ENCODE peak calls at places on chromosomes 13 and 19, in eight cellular contexts. B is stimulated activated CD8-positive, alpha-beta memory T cell treated with anti-CD3 and anti-CD28 coated beads, Interleukin-4, amount 100 ng/mL, for 48 hours; Y is kidney epithelial cell; R is upper lobe of right lung; A is posterior cingulate gyrus; C is heart right ventricle; M is Caki2; D is GM06990. P is an unnamed sample.

GRCh38 chr19:46759817-46760333 is 13.6 kb upstream of the STRN4 start:
- DNase-seq in Y (no peak), R (no peak), D (no peak), M (peak), B (no peak), C (no peak), A (no peak), P (no peak)

GRCh38 chr13:75137911-75138571 is 343.9 kb downstream of the TBC1D4 start:
- DNase-seq in A (no peak), M (no peak), Y (no peak), D (no peak), R (no peak), C (no peak), B (no peak), P (no peak)

GRCh38 chr13:45321230-45321629 is 19.8 kb downstream of the TPT1 start:
- DNase-seq in R (no peak), D (no peak), C (no peak), B (no peak), A (no peak), M (no peak), Y (no peak), P (no peak)

GRCh38 chr19:17755977-17756670 is 4.8 kb downstream of the FCHO1 start:
- DNase-seq in R (no peak), M (no peak), Y (no peak), D (peak), B (peak), A (peak), C (peak), P (peak)

GRCh38 chr19:5466814-5467291 is 11.6 kb downstream of the ZNRF4 start:
- DNase-seq in D (no peak), Y (no peak), R (no peak), M (no peak), C (peak), B (no peak), A (peak), P (no peak)

GRCh38 chr19:40822161-40822560 is 23.2 kb downstream of the EGLN2 start:
- DNase-seq in M (no peak), D (no peak), B (peak), A (no peak), Y (no peak), R (no peak), C (no peak), P (no peak)

GRCh38 chr13:39035204-39035603 is 2.7 kb downstream of the PROSER1 start:
- DNase-seq in C (no peak), Y (no peak), D (no peak), R (no peak), A (no peak), M (no peak), B (no peak), P (no peak)

GRCh38 chr13:75050419-75051066 is 431.4 kb downstream of the TBC1D4 start:
- DNase-seq in R (no peak), C (no peak), A (no peak), M (peak), D (no peak), B (no peak), Y (peak), P (no peak)

GRCh38 chr19:5654931-5655330 is 25.4 kb downstream of the MICOS13 start:
- DNase-seq in D (no peak), A (no peak), C (no peak), R (no peak), Y (no peak), M (no peak), B (no peak), P (no peak)

GRCh38 chr19:35266904-35267817 is 1.6 kb upstream of the USF2 start:
- DNase-seq in Y (no peak), B (peak), D (peak), A (peak), R (peak), C (peak), M (peak), P (peak)

GRCh38 chr19:7470540-7471305 is 18.1 kb downstream of the PEX11G start:
- DNase-seq in D (no peak), A (no peak), Y (no peak), B (no peak), M (no peak), R (no peak), C (no peak), P (no peak)

GRCh38 chr13:44662515-44662914 is 86.4 kb upstream of the TSC22D1 start:
- DNase-seq in D (no peak), C (no peak), M (no peak), A (no peak), R (no peak), B (no peak), Y (no peak), P (no peak)

GRCh38 chr13:98068511-98068910 is 74.4 kb upstream of the FARP1 start:
- DNase-seq in A (no peak), B (no peak), R (no peak), Y (no peak), D (no peak), C (no peak), M (no peak), P (no peak)

GRCh38 chr13:80082396-80083096 is 258.4 kb downstream of the SPRY2 start:
- DNase-seq in D (no peak), A (no peak), M (no peak), R (no peak), Y (peak), B (no peak), C (no peak), P (peak)

GRCh38 chr13:42548731-42549554 is 25.0 kb upstream of the TNFSF11 start:
- DNase-seq in B (peak), A (no peak), Y (no peak), D (peak), M (no peak), R (no peak), C (no peak), P (no peak)

GRCh38 chr13:80312967-80313366 is 28.0 kb downstream of the SPRY2 start:
- DNase-seq in A (no peak), R (no peak), D (no peak), C (no peak), B (no peak), Y (no peak), M (no peak), P (no peak)

GRCh38 chr13:23679214-23679613 is 109.0 kb downstream of the TNFRSF19 start:
- DNase-seq in M (peak), A (no peak), B (no peak), R (no peak), D (no peak), C (no peak), Y (peak), P (peak)

GRCh38 chr13:24617394-24618218 is 62.6 kb upstream of the ATP12A start:
- DNase-seq in R (no peak), B (no peak), M (no peak), D (no peak), C (no peak), A (no peak), Y (no peak), P (no peak)

GRCh38 chr13:51659276-51660127 is 75.2 kb downstream of the WDFY2 start:
- DNase-seq in B (no peak), C (no peak), Y (no peak), M (no peak), R (no peak), D (no peak), A (no peak), P (no peak)

GRCh38 chr19:17113127-17113785 is 37.7 kb downstream of the MYO9B start:
- DNase-seq in C (no peak), R (no peak), A (no peak), Y (no peak), D (no peak), M (no peak), B (no peak), P (no peak)